ENCODE peak calls at places on chromosomes 6 and 20, in six cellular contexts. S is hepatocyte, Y is OCI-LY7, A is HCT116, G is lung, F is astrocyte of the cerebellum. J is an unnamed sample.

GRCh38 chr6:161303628-161304340 is 29.9 kb upstream of the AGPAT4 start:
- DNase-seq in S (no peak), Y (no peak), A (no peak), G (no peak), F (no peak), J (no peak)

GRCh38 chr20:14915356-14915755 is 577.9 kb upstream of the FLRT3 start:
- DNase-seq in S (peak), Y (no peak), A (no peak), G (no peak), F (no peak), J (no peak)

GRCh38 chr6:128519931-128520435 is 416 bp downstream of the PTPRK start:
- DNase-seq in S (no peak), Y (no peak), A (no peak), G (peak), F (no peak), J (no peak)

GRCh38 chr6:122653094-122653493 is 42.9 kb downstream of the PKIB start:
- DNase-seq in S (peak), Y (no peak), A (peak), G (no peak), F (peak), J (no peak)

GRCh38 chr6:125196613-125197012 is 43.0 kb downstream of the TPD52L1 start:
- DNase-seq in S (no peak), Y (no peak), A (no peak), G (no peak), F (no peak), J (no peak)

GRCh38 chr6:105902401-105903031 is 183.6 kb upstream of the PRDM1 start:
- DNase-seq in S (no peak), Y (peak), A (no peak), G (no peak), F (no peak), J (no peak)

GRCh38 chr6:153872946-153873345 is 166.1 kb upstream of the OPRM1 start:
- DNase-seq in S (no peak), Y (no peak), A (no peak), G (peak), F (peak), J (no peak)

GRCh38 chr6:43124481-43124880 is 46.6 kb upstream of the SRF start:
- DNase-seq in S (no peak), Y (no peak), A (no peak), G (no peak), F (no peak), J (no peak)

GRCh38 chr20:53656653-53657288 is 63.1 kb upstream of the ZNF217 start:
- DNase-seq in S (no peak), Y (no peak), A (no peak), G (no peak), F (peak), J (no peak)

GRCh38 chr20:17525650-17526049 is 5.5 kb downstream of the BFSP1 start:
- DNase-seq in S (peak), Y (peak), A (peak), G (peak), F (no peak), J (no peak)

GRCh38 chr20:36150847-36151539 is 3.5 kb upstream of the EPB41L1 start:
- DNase-seq in S (no peak), Y (no peak), A (no peak), G (no peak), F (no peak), J (no peak)
- H3K4me3 ChIP-seq in S (no peak), Y (no peak), A (no peak), G (no peak), F (no peak), J (no peak)

DNA sequence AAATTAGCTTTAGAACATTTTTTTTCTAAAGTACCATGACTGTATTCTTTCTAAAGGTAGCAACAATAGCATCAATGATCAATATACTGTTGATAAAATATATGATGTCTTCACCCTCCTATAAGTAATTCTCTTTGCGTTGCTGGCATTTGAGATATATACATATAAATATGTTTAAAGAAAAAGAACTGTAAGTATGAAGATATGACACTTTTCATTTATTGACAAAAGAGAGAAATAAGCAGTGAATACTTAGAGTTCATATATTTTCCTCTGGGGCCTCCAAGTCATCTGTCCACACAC is 49.4 kb upstream of the SCGN start:
- DNase-seq in S (no peak), Y (no peak), A (no peak), G (no peak), F (no peak), J (no peak)
- TF ChIP-seq CTCF in S (no peak), Y (peak), A (no peak), G (no peak), F (no peak), J (peak)

GRCh38 chr20:2602746-2603145 is 49.7 kb upstream of the NOP56 start:
- DNase-seq in S (no peak), Y (no peak), A (no peak), G (no peak), F (no peak), J (no peak)
- H3K4me3 ChIP-seq in S (no peak), Y (no peak), A (no peak), G (no peak), F (no peak), J (no peak)

GRCh38 chr6:158565482-158566040 is 5.7 kb downstream of the TMEM181 start:
- DNase-seq in S (no peak), Y (no peak), A (no peak), G (no peak), F (no peak), J (no peak)
- TF ChIP-seq CTCF in S (no peak), Y (no peak), A (peak), G (no peak), F (no peak), J (no peak)

GRCh38 chr6:17725083-17725482 is 18.4 kb upstream of the NUP153 start:
- DNase-seq in S (peak), Y (no peak), A (no peak), G (no peak), F (no peak), J (no peak)

GRCh38 chr6:17724341-17724740 is 17.6 kb upstream of the NUP153 start:
- DNase-seq in S (no peak), Y (no peak), A (no peak), G (no peak), F (no peak), J (no peak)

GRCh38 chr6:17729223-17730077 is 22.7 kb upstream of the NUP153 start:
- DNase-seq in S (no peak), Y (no peak), A (no peak), G (no peak), F (no peak), J (no peak)

GRCh38 chr6:17730078-17730704 is 23.5 kb upstream of the NUP153 start:
- DNase-seq in S (no peak), Y (no peak), A (no peak), G (no peak), F (no peak), J (no peak)

GRCh38 chr6:17728551-17729222 is 22.0 kb upstream of the NUP153 start:
- DNase-seq in S (no peak), Y (no peak), A (no peak), G (no peak), F (no peak), J (no peak)
- H3K4me3 ChIP-seq in S (no peak), Y (no peak), A (no peak), G (no peak), F (no peak), J (no peak)